ENCODE peak calls at places on chromosomes 1 and 21, in six cellular contexts. Z, V, Y, B, S and F are unnamed samples.
A peak's percentile ranks its signal among the peaks of the same experiment; 100 is the strongest.

GRCh38 chr1:51622455-51622913 is 5.6 kb downstream of the OSBPL9 start:
- DNase-seq in V (no peak), Z (no peak), B (peak; percentile 95), S (no peak), Y (no peak), F (no peak)

GRCh38 chr1:217881607-217882332 is 250.6 kb downstream of the SPATA17 start:
- DNase-seq in S (no peak), B (no peak), Z (no peak), Y (no peak), V (no peak), F (no peak)

GRCh38 chr1:240188139-240188538 is 96.5 kb downstream of the FMN2 start:
- DNase-seq in Y (no peak), B (no peak), Z (no peak), S (no peak), V (no peak), F (no peak)

GRCh38 chr1:53545663-53546408 is 86.6 kb downstream of the DMRTB1 start:
- DNase-seq in V (no peak), Y (no peak), Z (peak; percentile 53), S (no peak), B (peak; percentile 60), F (no peak)

GRCh38 chr1:165452336-165453130 is 7.6 kb upstream of the RXRG start:
- DNase-seq in V (no peak), Y (no peak), S (no peak), B (no peak), Z (no peak), F (no peak)

GRCh38 chr21:42525228-42525604 is 11.6 kb downstream of the SLC37A1 start:
- DNase-seq in Y (no peak), Z (peak; percentile 62), S (no peak), V (no peak), B (peak; percentile 45), F (no peak)

GRCh38 chr1:203551550-203551949 is 57.6 kb downstream of the OPTC start:
- DNase-seq in Y (no peak), V (no peak), Z (no peak), S (no peak), B (no peak), F (no peak)

GRCh38 chr1:156602557-156602993 is 1.3 kb upstream of the GPATCH4 start:
- DNase-seq in Z (no peak), Y (no peak), V (peak; percentile 34), B (peak; percentile 25), S (no peak), F (no peak)

GRCh38 chr21:45486443-45487160 is 55.6 kb downstream of the SLC19A1 start:
- DNase-seq in S (no peak), B (no peak), V (no peak), Y (no peak), Z (no peak), F (no peak)

GRCh38 chr1:234772345-234773147 is 162.6 kb upstream of the IRF2BP2 start:
- DNase-seq in V (peak; percentile 91), S (peak; percentile 45), Z (peak; percentile 93), Y (peak; percentile 97), B (peak; percentile 99), F (no peak)

GRCh38 chr1:44154665-44155064 is 13.2 kb upstream of the KLF18 start:
- DNase-seq in V (no peak), Z (no peak), S (no peak), Y (no peak), B (peak; percentile 27), F (no peak)

GRCh38 chr1:63773815-63774616 is at the start of gene ROR1:
- DNase-seq in V (peak; percentile 66), Y (no peak), Z (peak; percentile 72), B (peak; percentile 96), S (peak; percentile 7), F (peak; percentile 63)

GRCh38 chr1:2953688-2954285 is 67.5 kb upstream of the ACTRT2 start:
- DNase-seq in V (no peak), B (no peak), Z (no peak), S (no peak), Y (no peak), F (no peak)

GRCh38 chr1:205436776-205437485 is 15.1 kb upstream of the LEMD1 start:
- DNase-seq in Y (no peak), Z (no peak), V (no peak), S (no peak), B (no peak), F (no peak)